ENCODE peak calls at places on chromosomes 12 and 14, in five cellular contexts. Z is foreskin fibroblast; Q is activated naive CD4-positive, alpha-beta T cell treated with anti-CD3 and anti-CD28 coated beads, Interleukin-2, amount 10 ng/mL, durations not matched to agents 7 days and 5 days; A is tibial artery; L is activated naive CD8-positive, alpha-beta T cell treated with anti-CD3 and anti-CD28 coated beads for 36 hours. G is an unnamed sample.

GRCh38 chr12:111320233-111321050 is 48.5 kb downstream of the PHETA1 start:
- DNase-seq in Z (no peak), Q (no peak), A (no peak), L (no peak), G (no peak)

GRCh38 chr14:97172644-97173043 is 375.5 kb downstream of the VRK1 start:
- DNase-seq in Z (no peak), Q (no peak), A (no peak), L (no peak), G (no peak)

GRCh38 chr14:99925471-99925870 is 132.3 kb downstream of the EML1 start:
- DNase-seq in Z (no peak), Q (no peak), A (no peak), L (no peak), G (no peak)

GRCh38 chr14:37428954-37429353 is 166.1 kb downstream of the FOXA1 start:
- DNase-seq in Z (no peak), Q (no peak), A (no peak), L (no peak), G (no peak)

GRCh38 chr14:57530571-57530970 is 36.9 kb upstream of the CCDC198 start:
- DNase-seq in Z (no peak), Q (no peak), A (no peak), L (no peak), G (no peak)

GRCh38 chr12:128387811-128388422 is 120.9 kb downstream of the TMEM132C start:
- DNase-seq in Z (no peak), Q (peak), A (no peak), L (peak), G (peak)

GRCh38 chr14:104355949-104356737 is 217.8 kb downstream of the KIF26A start:
- DNase-seq in Z (no peak), Q (peak), A (peak), L (no peak), G (no peak)

GRCh38 chr12:94643585-94643984 is 6.8 kb downstream of the TMCC3 start:
- DNase-seq in Z (no peak), Q (no peak), A (no peak), L (no peak), G (no peak)

GRCh38 chr12:3200779-3201738 is 123.9 kb downstream of the TSPAN9 start:
- DNase-seq in Z (no peak), Q (no peak), A (no peak), L (no peak), G (no peak)

GRCh38 chr12:7205091-7205490 is 15.6 kb downstream of the PEX5 start:
- DNase-seq in Z (no peak), Q (no peak), A (no peak), L (no peak), G (no peak)